ENCODE peak calls at places on chromosomes 16 and 17, in five cellular contexts. G is stimulated activated CD8-positive, alpha-beta memory T cell treated with anti-CD3 and anti-CD28 coated beads, Interleukin-4, amount 100 ng/mL, for 24 hours; O is tibial artery; Z is tibial nerve; S is NCI-H460. U is an unnamed sample.

GRCh38 chr17:72562628-72563188 is 441.9 kb downstream of the SOX9 start:
- DNase-seq in O (no peak), Z (no peak), G (no peak), S (no peak), U (no peak)

GRCh38 chr16:2233872-2234812 is 2.1 kb upstream of the DNASE1L2 start:
- DNase-seq in G (no peak), O (no peak), S (no peak), Z (no peak), U (no peak)

GRCh38 chr16:48612621-48613020 is 2.6 kb upstream of the N4BP1 start:
- DNase-seq in O (no peak), S (no peak), Z (no peak), G (no peak), U (no peak)

GRCh38 chr17:43334744-43335400 is 63.9 kb upstream of the ARL4D start:
- DNase-seq in O (no peak), Z (no peak), S (no peak), G (no peak), U (no peak)

GRCh38 chr16:912684-913613 is 57.8 kb downstream of the LMF1 start:
- DNase-seq in Z (no peak), O (no peak), G (no peak), S (no peak), U (no peak)

GRCh38 chr17:10292057-10292931 is 80.5 kb downstream of the MYH13 start:
- DNase-seq in Z (no peak), S (no peak), O (no peak), G (no peak), U (peak)

GRCh38 chr17:31527606-31528005 is 136.1 kb downstream of the RAB11FIP4 start:
- DNase-seq in O (no peak), Z (no peak), S (no peak), G (no peak), U (no peak)

GRCh38 chr17:6528557-6528956 is 27.8 kb downstream of the PITPNM3 start:
- DNase-seq in S (no peak), G (no peak), Z (no peak), O (no peak), U (no peak)

GRCh38 chr17:44314869-44315661 is 6.7 kb downstream of the RUNDC3A start:
- DNase-seq in O (no peak), S (peak), G (peak), Z (no peak), U (no peak)

GRCh38 chr17:17020821-17021193 is 21.4 kb upstream of the MPRIP start:
- DNase-seq in G (no peak), O (no peak), Z (no peak), S (no peak), U (no peak)

GRCh38 chr17:67902531-67903231 is 77.4 kb downstream of the BPTF start:
- DNase-seq in S (no peak), Z (no peak), G (no peak), O (no peak), U (no peak)

GRCh38 chr17:46791531-46791930 is 27.0 kb downstream of the WNT3 start:
- DNase-seq in S (no peak), O (no peak), G (no peak), Z (no peak), U (no peak)

GRCh38 chr16:69724981-69725479 is 1.3 kb downstream of the NQO1 start:
- DNase-seq in Z (peak), G (no peak), O (no peak), S (no peak), U (no peak)

GRCh38 chr16:78483124-78483992 is 383.9 kb downstream of the WWOX start:
- DNase-seq in O (no peak), G (no peak), Z (no peak), S (no peak), U (no peak)

GRCh38 chr16:56695246-56695645 is 13.0 kb downstream of the MT1X start:
- DNase-seq in G (no peak), S (no peak), Z (no peak), O (no peak), U (no peak)

GRCh38 chr17:81701288-81702071 is 1.7 kb upstream of the MRPL12 start:
- DNase-seq in S (no peak), O (no peak), G (no peak), Z (no peak), U (no peak)

GRCh38 chr17:79633937-79634813 is 23.3 kb upstream of the RBFOX3 start:
- DNase-seq in S (no peak), Z (no peak), G (no peak), O (peak), U (no peak)

GRCh38 chr16:59690216-59690615 is 956.1 kb upstream of the GOT2 start:
- DNase-seq in Z (no peak), G (no peak), O (no peak), S (no peak), U (no peak)

GRCh38 chr16:86806838-86807351 is 228.5 kb downstream of the FOXL1 start:
- DNase-seq in Z (no peak), O (no peak), S (no peak), G (no peak), U (no peak)

GRCh38 chr17:42725143-42725542 is 19.7 kb downstream of the EZH1 start:
- DNase-seq in S (no peak), G (no peak), Z (no peak), O (no peak), U (no peak)

GRCh38 chr17:64357191-64357981 is 33.3 kb downstream of the PECAM1 start:
- DNase-seq in O (peak), S (no peak), Z (peak), G (no peak), U (peak)

GRCh38 chr17:60231691-60232090 is 81.9 kb downstream of the CA4 start:
- DNase-seq in Z (no peak), S (no peak), O (no peak), G (no peak), U (no peak)

GRCh38 chr16:11259655-11260595 is 3.9 kb upstream of the SOCS1 start:
- DNase-seq in O (no peak), Z (no peak), S (no peak), G (no peak), U (no peak)

GRCh38 chr16:56347670-56348069 is 77.7 kb downstream of the AMFR start:
- DNase-seq in O (no peak), S (no peak), G (no peak), Z (no peak), U (no peak)